ENCODE peak calls at places on chromosomes 5 and 9, in four cellular contexts. P, H, B and D are unnamed samples. For H3K4me1, the result is how much of the 10 kb centered on the place peaks cover.

GRCh38 chr5:33743089-33743488 is 148.7 kb downstream of the ADAMTS12 start:
- DNase-seq in P (no peak), H (no peak), B (no peak), D (no peak)

GRCh38 chr5:39437469-39437868 is 12.7 kb upstream of the DAB2 start:
- DNase-seq in P (no peak), H (no peak), B (no peak), D (no peak)

GRCh38 chr5:97752871-97753270 is 569.8 kb upstream of the RIOK2 start:
- DNase-seq in P (no peak), H (no peak), B (peak), D (no peak)

GRCh38 chr5:4374866-4375265 is 765.3 kb upstream of the ADAMTS16 start:
- DNase-seq in P (no peak), H (no peak), B (no peak), D (peak)

GRCh38 chr5:67315082-67315801 is 118.6 kb upstream of the CD180 start:
- DNase-seq in P (no peak), H (no peak), B (peak), D (peak)

GRCh38 chr5:9781882-9782281 is 151.7 kb upstream of the TAS2R1 start:
- DNase-seq in P (no peak), H (no peak), B (peak), D (no peak)

GRCh38 chr5:14588758-14589543 is 7.4 kb downstream of the OTULINL start:
- DNase-seq in P (no peak), H (no peak), B (no peak), D (no peak)

GRCh38 chr5:54243483-54244080 is 66.8 kb downstream of the ARL15 start:
- DNase-seq in P (no peak), H (no peak), B (peak), D (peak)

GRCh38 chr9:124894741-124895170 is 32.8 kb downstream of the ARPC5L start:
- DNase-seq in P (no peak), H (no peak), B (peak), D (peak)

GRCh38 chr9:105507096-105507495 is 50.8 kb upstream of the FKTN start:
- DNase-seq in P (no peak), H (no peak), B (no peak), D (no peak)

GRCh38 chr5:158640581-158640980 is 459.1 kb downstream of the EBF1 start:
- DNase-seq in P (no peak), H (no peak), B (peak), D (peak)

GRCh38 chr5:158641016-158641415 is 458.7 kb downstream of the EBF1 start:
- DNase-seq in P (no peak), H (no peak), B (no peak), D (no peak)

GRCh38 chr5:158637039-158637438 is 462.7 kb downstream of the EBF1 start:
- DNase-seq in P (no peak), H (no peak), B (no peak), D (no peak)

GRCh38 chr5:158642852-158643251 is 456.9 kb downstream of the EBF1 start:
- DNase-seq in P (no peak), H (no peak), B (no peak), D (no peak)

GRCh38 chr5:158639876-158640570 is 459.7 kb downstream of the EBF1 start:
- DNase-seq in P (no peak), H (no peak), B (peak), D (no peak)
- H3K4me1 ChIP-seq in P (under half), H (under half), B (under half), D (under half)

GRCh38 chr5:150114102-150114641 is 27.8 kb upstream of the CSF1R start:
- DNase-seq in P (no peak), H (peak), B (no peak), D (no peak)

GRCh38 chr5:150114773-150115408 is 28.5 kb upstream of the CSF1R start:
- DNase-seq in P (peak), H (no peak), B (no peak), D (no peak)

GRCh38 chr5:150111121-150111520 is 24.8 kb upstream of the CSF1R start:
- DNase-seq in P (no peak), H (peak), B (no peak), D (no peak)

GRCh38 chr5:150113047-150113744 is 26.8 kb upstream of the CSF1R start:
- DNase-seq in P (no peak), H (peak), B (no peak), D (peak)

GRCh38 chr5:150112211-150113046 is 26.1 kb upstream of the CSF1R start:
- DNase-seq in P (no peak), H (peak), B (peak), D (peak)
- H3K4me1 ChIP-seq in P (under half), H (under half), B (under half), D (under half)

DNA sequence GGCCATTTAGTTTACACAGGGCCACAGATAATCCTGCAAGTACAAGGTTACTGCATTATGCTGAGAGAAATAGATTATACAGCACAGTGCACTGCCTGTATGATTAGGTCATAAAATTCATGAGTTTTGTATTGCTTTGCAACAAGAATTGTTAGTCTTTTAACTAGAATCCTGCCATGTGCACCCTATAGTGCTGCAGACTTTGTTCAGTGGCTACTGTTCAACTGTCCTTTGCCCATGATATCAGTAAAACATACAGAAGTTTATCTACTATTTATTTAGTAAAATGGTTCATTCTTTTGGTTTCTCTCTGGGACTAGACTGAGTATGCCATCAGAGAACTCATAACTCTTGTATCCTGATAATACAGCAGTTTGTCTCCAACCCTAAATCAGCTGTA is 291.3 kb downstream of the TMEM167A start:
- DNase-seq in P (no peak), H (no peak), B (no peak), D (no peak)
- H3K4me1 ChIP-seq in P (under half), H (under half), B (under half), D (under half)

GRCh38 chr9:69746859-69747560 is 12.8 kb downstream of the PTAR1 start:
- DNase-seq in P (no peak), H (no peak), B (no peak), D (no peak)
- H3K4me1 ChIP-seq in P (under half), H (under half), B (under half), D (under half)

GRCh38 chr5:149803641-149804468 is 73.7 kb downstream of the PPARGC1B start:
- DNase-seq in P (no peak), H (no peak), B (peak), D (no peak)
- H3K4me1 ChIP-seq in P (under half), H (under half), B (under half), D (under half)

DNA sequence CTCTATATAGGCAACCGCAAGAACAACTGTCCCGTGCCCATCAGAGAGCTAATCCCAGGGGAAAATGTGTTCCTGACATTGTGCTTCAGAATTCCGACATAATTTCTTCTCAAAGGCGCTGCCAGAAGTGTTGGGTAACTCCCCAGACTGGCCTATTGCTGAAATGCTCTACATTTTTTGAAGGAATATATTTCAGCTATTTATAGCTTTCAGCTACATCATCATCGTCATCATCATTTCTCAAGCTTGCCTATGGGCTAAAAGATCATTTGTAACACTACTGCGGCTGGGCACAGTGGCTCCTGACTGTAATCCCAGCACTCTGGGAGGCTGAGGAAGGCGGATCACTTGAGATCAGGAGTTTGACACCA is 49.7 kb downstream of the MYO10 start:
- DNase-seq in P (no peak), H (no peak), B (peak), D (no peak)
- H3K4me1 ChIP-seq in P (under half), H (under half), B (under half), D (under half)

DNA sequence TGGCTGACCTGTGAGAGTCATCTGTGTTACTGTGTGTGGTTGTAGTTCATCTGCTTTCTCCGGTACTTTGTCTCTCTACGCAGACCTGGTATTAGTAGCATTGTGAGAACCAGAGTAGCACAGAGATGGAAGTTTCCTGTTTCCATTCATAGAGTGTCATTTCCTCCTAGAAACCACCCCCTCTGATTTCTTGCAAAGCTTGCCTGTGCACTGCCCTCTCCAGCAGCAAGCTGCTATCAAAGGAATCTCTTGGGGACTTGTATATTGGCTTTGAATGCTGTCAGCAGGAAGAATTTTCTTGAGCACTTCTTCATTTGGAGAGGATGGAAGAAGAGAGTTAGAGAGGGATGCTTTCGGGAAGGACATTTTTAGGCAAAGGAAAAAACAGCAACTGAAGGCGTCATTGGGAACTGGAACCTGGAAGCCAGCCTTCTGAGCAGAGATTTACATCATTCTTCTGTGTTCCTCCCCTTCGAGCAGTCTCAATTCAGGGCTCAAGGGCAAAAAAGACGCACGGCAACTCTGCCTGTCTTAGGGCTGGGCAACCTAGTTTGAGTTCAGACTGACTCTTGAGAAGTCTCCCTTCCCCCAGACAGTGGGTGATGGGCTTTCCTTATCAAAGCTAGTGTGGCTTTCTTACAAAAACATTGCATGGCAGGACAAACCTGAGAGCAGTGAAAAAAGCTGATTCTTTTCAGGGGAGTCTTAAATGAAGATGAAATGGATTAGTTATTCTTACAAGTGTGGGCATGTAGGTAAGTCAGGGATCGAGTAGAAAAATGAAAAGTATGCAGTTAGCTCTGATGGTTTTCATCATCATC is 226.3 kb downstream of the AOPEP start:
- DNase-seq in P (no peak), H (no peak), B (no peak), D (peak)
- H3K4me1 ChIP-seq in P (under half), H (under half), B (under half), D (under half)